ENCODE peak calls at places on chromosomes 5 and 9, in five cellular contexts. E is thyroid gland, W is upper lobe of right lung, V is adrenal gland, D is lower lobe of right lung. Q is an unnamed sample.

GRCh38 chr5:142097681-142098080 is 10.9 kb upstream of the NDFIP1 start:
- DNase-seq in E (peak; percentile 77), W (no peak), V (no peak), D (no peak), Q (no peak)

GRCh38 chr9:37745970-37746369 is 7.6 kb upstream of the TRMT10B start:
- DNase-seq in E (no peak), W (no peak), V (no peak), D (no peak), Q (no peak)

GRCh38 chr9:111842313-111842712 is 47.6 kb upstream of the SHOC1 start:
- DNase-seq in E (no peak), W (no peak), V (peak; percentile 45), D (no peak), Q (no peak)

GRCh38 chr5:149215478-149216042 is 56.1 kb upstream of the AFAP1L1 start:
- DNase-seq in E (peak; percentile 18), W (no peak), V (peak; percentile 47), D (no peak), Q (no peak)

GRCh38 chr9:90333226-90333625 is 309.4 kb downstream of the DIRAS2 start:
- DNase-seq in E (peak; percentile 23), W (no peak), V (no peak), D (no peak), Q (no peak)

GRCh38 chr5:118726891-118727290 is 261.5 kb downstream of the DTWD2 start:
- DNase-seq in E (peak; percentile 66), W (no peak), V (no peak), D (no peak), Q (no peak)

GRCh38 chr5:173963107-173963506 is 25.9 kb upstream of the C5orf47 start:
- DNase-seq in E (no peak), W (no peak), V (peak; percentile 66), D (no peak), Q (no peak)

GRCh38 chr5:125890387-125890955 is 532.7 kb upstream of the GRAMD2B start:
- DNase-seq in E (no peak), W (no peak), V (no peak), D (no peak), Q (no peak)

GRCh38 chr5:168822248-168822744 is 243.1 kb upstream of the PANK3 start:
- DNase-seq in E (no peak), W (no peak), V (no peak), D (no peak), Q (no peak)

GRCh38 chr9:97386733-97387503 is 25.0 kb upstream of the TDRD7 start:
- DNase-seq in E (peak; percentile 78), W (peak; percentile 81), V (peak; percentile 67), D (peak; percentile 79), Q (peak; percentile 84)

GRCh38 chr5:102511666-102512065 is 12.9 kb upstream of the SLCO6A1 start:
- DNase-seq in E (peak; percentile 62), W (no peak), V (no peak), D (no peak), Q (no peak)

GRCh38 chr9:88814521-88815101 is 176.7 kb upstream of the S1PR3 start:
- DNase-seq in E (no peak), W (no peak), V (peak; percentile 49), D (no peak), Q (no peak)

GRCh38 chr5:158170060-158170459 is 311.1 kb upstream of the CLINT1 start:
- DNase-seq in E (no peak), W (no peak), V (no peak), D (no peak), Q (no peak)

GRCh38 chr5:143758015-143758414 is 53.9 kb upstream of the HMHB1 start:
- DNase-seq in E (no peak), W (no peak), V (no peak), D (no peak), Q (no peak)

GRCh38 chr5:52787600-52788504 is at the start of the genes ITGA1 and PELO:
- DNase-seq in E (peak; percentile 77), W (peak; percentile 85), V (peak; percentile 86), D (peak; percentile 74), Q (peak; percentile 93)

GRCh38 chr9:127904888-127905728 is 5.7 kb upstream of the ST6GALNAC6 start:
- DNase-seq in E (no peak), W (peak; percentile 64), V (no peak), D (no peak), Q (no peak)

GRCh38 chr5:177539411-177539810 is 15.0 kb downstream of the FAM193B start:
- DNase-seq in E (no peak), W (no peak), V (no peak), D (no peak), Q (no peak)

GRCh38 chr5:155129513-155129880 is 115.9 kb downstream of the KIF4B start:
- DNase-seq in E (no peak), W (no peak), V (no peak), D (no peak), Q (no peak)

GRCh38 chr9:92404437-92404836 is at the start of gene OGN:
- DNase-seq in E (no peak), W (no peak), V (no peak), D (no peak), Q (no peak)

GRCh38 chr5:135565691-135566421 is 12.9 kb downstream of the CXCL14 start:
- DNase-seq in E (peak; percentile 68), W (peak; percentile 89), V (peak; percentile 71), D (peak; percentile 81), Q (peak; percentile 73)

GRCh38 chr9:90165281-90165680 is 477.3 kb downstream of the DIRAS2 start:
- DNase-seq in E (no peak), W (no peak), V (no peak), D (no peak), Q (no peak)

GRCh38 chr9:114936566-114936965 is 6.2 kb upstream of the TNFSF8 start:
- DNase-seq in E (no peak), W (no peak), V (no peak), D (no peak), Q (no peak)

GRCh38 chr5:139660105-139660915 is 12.2 kb downstream of the CXXC5 start:
- DNase-seq in E (peak; percentile 92), W (peak; percentile 91), V (peak; percentile 91), D (peak; percentile 88), Q (peak; percentile 94)

GRCh38 chr9:137813651-137814415 is 63.7 kb upstream of the CACNA1B start:
- DNase-seq in E (peak; percentile 91), W (peak; percentile 82), V (no peak), D (peak; percentile 76), Q (peak; percentile 43)

GRCh38 chr9:95506438-95506691 is 10.4 kb downstream of the PTCH1 start:
- DNase-seq in E (peak; percentile 45), W (no peak), V (no peak), D (no peak), Q (no peak)

GRCh38 chr5:103617090-103617489 is 54.5 kb upstream of the NUDT12 start:
- DNase-seq in E (no peak), W (no peak), V (no peak), D (no peak), Q (no peak)

DNA sequence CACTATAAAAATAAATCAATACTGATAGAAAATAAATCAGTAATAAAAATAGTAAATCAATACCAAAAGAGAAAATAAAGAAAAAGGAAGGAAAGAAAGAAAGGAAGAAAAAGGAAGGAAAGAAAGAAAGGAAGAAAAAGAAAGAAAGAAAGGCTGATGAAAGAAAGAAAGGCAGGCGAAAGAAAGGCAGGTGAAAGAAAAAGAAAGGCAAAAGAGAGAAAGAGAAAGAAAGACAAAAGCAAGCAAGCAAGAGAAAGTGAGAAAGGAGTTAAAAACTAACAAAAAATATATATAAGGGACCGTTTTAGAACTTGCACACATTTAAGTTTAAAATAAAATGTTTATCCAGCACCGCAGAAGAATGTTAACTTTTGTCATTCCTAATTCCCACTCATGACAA is 116.0 kb downstream of the SVEP1 start:
- DNase-seq in E (no peak), W (no peak), V (no peak), D (no peak), Q (no peak)
- H3K4me3 ChIP-seq in E (no peak overlapping the region), W (no peak overlapping the region), V (no peak overlapping the region), D (no peak overlapping the region), Q (no peak overlapping the region)

DNA sequence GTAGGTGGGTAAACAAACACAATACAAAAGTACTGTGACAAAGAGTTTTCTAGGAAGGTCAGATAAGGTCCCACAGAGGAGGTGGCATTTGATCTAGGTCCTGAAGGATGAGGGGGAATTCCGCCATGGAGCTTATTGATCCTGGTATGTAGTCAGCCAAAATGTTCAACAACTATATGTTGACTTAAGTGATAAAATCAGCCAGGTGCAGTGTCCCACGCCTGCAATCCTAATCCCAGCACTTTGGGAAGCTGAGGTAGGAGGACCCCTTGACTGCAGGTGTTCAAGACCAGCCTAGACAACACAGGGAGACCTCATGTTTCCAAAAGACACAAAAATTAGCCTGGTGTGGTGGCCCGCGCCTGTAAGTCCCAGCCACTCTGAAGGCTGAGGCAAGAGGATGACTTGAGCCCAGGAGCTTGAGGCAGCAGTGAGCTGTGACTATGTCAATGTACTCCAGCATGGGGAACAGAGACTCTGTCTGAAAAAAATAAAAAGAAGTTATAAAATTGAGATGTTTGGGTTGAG is 46.4 kb upstream of the PLIN2 start:
- DNase-seq in E (peak; percentile 51), W (no peak), V (no peak), D (no peak), Q (no peak)
- H3K27ac ChIP-seq in E (no peak overlapping the region), W (no peak overlapping the region), V (no peak overlapping the region), D (peak overlapping the region; percentile 38), Q (no peak overlapping the region)

DNA sequence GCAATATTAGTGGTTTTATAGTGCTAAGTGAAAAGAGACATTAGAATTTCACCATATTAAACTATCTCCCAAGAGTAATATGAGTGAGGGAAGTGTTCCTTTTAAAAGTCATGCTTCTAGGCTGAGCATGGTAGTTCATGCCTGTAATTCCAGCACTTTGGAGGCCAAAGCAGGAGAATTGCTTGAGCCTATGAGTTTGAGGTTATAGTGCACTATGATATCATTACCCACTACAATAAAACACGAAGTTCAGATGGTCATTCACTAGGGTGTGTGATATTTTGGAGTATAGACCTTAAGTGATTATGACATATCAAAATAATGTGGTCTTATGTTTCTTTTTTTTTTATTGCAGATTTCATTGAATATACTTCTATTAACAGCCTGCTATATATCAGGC is 6.7 kb downstream of the KIF2A start:
- DNase-seq in E (no peak), W (no peak), V (no peak), D (no peak), Q (no peak)
- TF ChIP-seq CTCF in E (no peak), W (no peak), V (no peak), D (no peak), Q (no peak)

GRCh38 chr5:64667068-64667467 is 23.2 kb upstream of the SHISAL2B start:
- DNase-seq in E (no peak), W (no peak), V (no peak), D (no peak), Q (no peak)
- H3K4me3 ChIP-seq in E (no peak overlapping the region), W (no peak overlapping the region), V (no peak overlapping the region), D (no peak overlapping the region), Q (no peak overlapping the region)

GRCh38 chr9:133712221-133713100 is 25.7 kb downstream of the SARDH start:
- DNase-seq in E (no peak), W (peak; percentile 44), V (no peak), D (no peak), Q (peak; percentile 61)
- H3K27ac ChIP-seq in E (no peak overlapping the region), W (peak overlapping the region; percentile 70), V (no peak overlapping the region), D (peak overlapping the region; percentile 64), Q (no peak overlapping the region)

DNA sequence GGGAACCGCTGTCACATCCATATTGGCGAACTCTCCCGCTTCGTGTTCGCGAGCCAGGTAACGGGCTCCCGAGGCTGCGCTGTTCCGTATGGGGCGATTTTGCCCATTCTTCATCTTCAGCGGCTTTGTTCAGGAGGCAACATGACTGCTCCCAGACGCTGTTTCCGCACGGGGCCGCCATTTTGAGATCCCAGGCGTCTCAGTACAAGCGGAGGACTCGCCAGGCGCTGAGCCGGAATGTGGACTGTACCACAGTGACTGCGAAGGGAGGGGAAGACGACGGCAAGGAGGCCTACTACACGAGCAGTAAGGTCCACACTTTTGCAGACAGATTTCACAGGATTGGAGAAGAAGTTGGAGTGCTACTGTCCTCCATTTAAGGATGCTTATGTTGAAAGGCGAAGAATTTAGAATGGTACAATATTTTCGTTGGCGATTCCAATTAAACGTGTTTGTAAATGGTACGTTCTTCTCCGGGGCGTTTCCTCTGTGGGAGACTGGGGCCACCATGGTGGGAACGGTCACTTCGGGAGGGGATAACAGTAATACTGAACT is 41.6 kb upstream of the ZNF300 start:
- DNase-seq in E (peak; percentile 86), W (peak; percentile 71), V (peak; percentile 79), D (peak; percentile 67), Q (peak; percentile 93)
- TF ChIP-seq CTCF in E (no peak), W (no peak), V (no peak), D (no peak), Q (no peak)

Q was measured in kidney.